ENCODE peak calls at places on chromosomes 6 and 20, in six cellular contexts. J is AG09309, G is heart right ventricle, Q is BJ, X is fibroblast of the aortic adventitia, K is vagina. O is an unnamed sample.

GRCh38 chr20:40442181-40442963 is 246.7 kb downstream of the MAFB start:
- DNase-seq in J (no peak), G (no peak), Q (no peak), X (peak), K (peak), O (peak)

GRCh38 chr6:44439270-44440045 is 52.0 kb downstream of the CDC5L start:
- DNase-seq in J (peak), G (no peak), Q (no peak), X (peak), K (no peak), O (peak)

GRCh38 chr6:19478273-19478672 is 358.9 kb upstream of the ID4 start:
- DNase-seq in J (no peak), G (no peak), Q (no peak), X (no peak), K (no peak), O (no peak)

GRCh38 chr6:150319924-150320323 is 48.9 kb upstream of the IYD start:
- DNase-seq in J (no peak), G (no peak), Q (no peak), X (no peak), K (no peak), O (no peak)

GRCh38 chr6:45727228-45727627 is 288.4 kb downstream of the CLIC5 start:
- DNase-seq in J (no peak), G (peak), Q (no peak), X (peak), K (no peak), O (no peak)

GRCh38 chr20:8449120-8449519 is 317.1 kb downstream of the PLCB1 start:
- DNase-seq in J (no peak), G (no peak), Q (no peak), X (peak), K (no peak), O (peak)

GRCh38 chr20:34310481-34311117 is 7.4 kb upstream of the AHCY start:
- DNase-seq in J (no peak), G (no peak), Q (no peak), X (no peak), K (no peak), O (no peak)

GRCh38 chr6:158086706-158087518 is 81.2 kb downstream of the SERAC1 start:
- DNase-seq in J (no peak), G (peak), Q (no peak), X (peak), K (no peak), O (no peak)

GRCh38 chr20:58892126-58892931 is 39.8 kb downstream of the GNAS start:
- DNase-seq in J (no peak), G (peak), Q (no peak), X (peak), K (no peak), O (peak)

GRCh38 chr6:98779618-98780017 is 54.8 kb upstream of the POU3F2 start:
- DNase-seq in J (no peak), G (no peak), Q (no peak), X (no peak), K (no peak), O (no peak)

GRCh38 chr6:131163886-131164285 is 28.6 kb downstream of the AKAP7 start:
- DNase-seq in J (no peak), G (no peak), Q (no peak), X (peak), K (no peak), O (peak)

GRCh38 chr6:165308926-165309731 is at the start of gene C6orf118:
- DNase-seq in J (peak), G (peak), Q (no peak), X (peak), K (no peak), O (peak)

GRCh38 chr6:43939281-43940070 is 169.5 kb downstream of the VEGFA start:
- DNase-seq in J (no peak), G (peak), Q (no peak), X (no peak), K (peak), O (no peak)

GRCh38 chr6:1463275-1463674 is 73.9 kb downstream of the FOXF2 start:
- DNase-seq in J (no peak), G (no peak), Q (no peak), X (no peak), K (no peak), O (no peak)

GRCh38 chr20:43188861-43189613 is 669 bp downstream of the PTPRT start:
- DNase-seq in J (no peak), G (no peak), Q (no peak), X (no peak), K (no peak), O (no peak)

GRCh38 chr20:16007978-16008377 is 565.3 kb downstream of the KIF16B start:
- DNase-seq in J (no peak), G (no peak), Q (no peak), X (no peak), K (no peak), O (no peak)

GRCh38 chr6:21426841-21427490 is 166.6 kb upstream of the SOX4 start:
- DNase-seq in J (peak), G (no peak), Q (no peak), X (peak), K (no peak), O (peak)

GRCh38 chr6:75351570-75351969 is 67.0 kb upstream of the TMEM30A start:
- DNase-seq in J (no peak), G (no peak), Q (no peak), X (no peak), K (no peak), O (no peak)

GRCh38 chr6:36596359-36596758 is 2.2 kb downstream of the SRSF3 start:
- DNase-seq in J (no peak), G (no peak), Q (no peak), X (no peak), K (no peak), O (no peak)

GRCh38 chr6:36599791-36600209 is 5.6 kb downstream of the SRSF3 start:
- DNase-seq in J (no peak), G (no peak), Q (no peak), X (peak), K (no peak), O (peak)

GRCh38 chr6:36598326-36598725 is 4.2 kb downstream of the SRSF3 start:
- DNase-seq in J (no peak), G (no peak), Q (no peak), X (no peak), K (no peak), O (no peak)

GRCh38 chr6:36598739-36599318 is 4.7 kb downstream of the SRSF3 start:
- DNase-seq in J (no peak), G (no peak), Q (no peak), X (no peak), K (no peak), O (no peak)

GRCh38 chr6:36597775-36598174 is 3.6 kb downstream of the SRSF3 start:
- DNase-seq in J (no peak), G (no peak), Q (no peak), X (no peak), K (no peak), O (no peak)
- H3K4me3 ChIP-seq in J (peak), G (peak), Q (peak), X (peak), K (peak), O (peak)

GRCh38 chr20:6416371-6416770 is 293.5 kb upstream of the FERMT1 start:
- DNase-seq in J (no peak), G (no peak), Q (no peak), X (no peak), K (no peak), O (no peak)
- TF ChIP-seq CTCF in J (no peak), G (no peak), Q (no peak), X (no peak), K (no peak), O (no peak)

DNA sequence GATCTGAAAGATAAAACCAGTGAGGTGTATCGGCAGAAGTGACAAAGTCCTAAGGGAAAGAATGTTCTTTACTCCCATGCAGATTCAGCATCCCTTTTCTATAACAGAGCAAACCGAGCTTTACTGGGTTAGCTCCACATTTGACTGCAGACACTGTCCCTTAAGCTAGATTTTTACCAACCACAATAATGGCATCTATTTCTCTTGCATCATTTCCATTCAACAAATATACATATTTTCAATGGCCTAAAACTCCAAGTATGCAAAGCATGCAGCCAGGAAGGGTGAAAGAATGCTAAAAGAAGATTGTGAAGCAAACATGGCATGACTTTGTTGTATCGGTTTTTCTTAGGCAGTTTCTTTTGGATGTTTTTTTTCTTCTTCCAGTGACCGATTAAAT is 255.4 kb downstream of the OGFRL1 start:
- DNase-seq in J (peak), G (no peak), Q (peak), X (peak), K (no peak), O (peak)
- H3K4me3 ChIP-seq in J (no peak), G (no peak), Q (no peak), X (no peak), K (no peak), O (no peak)

GRCh38 chr20:44253528-44253927 is 6.4 kb downstream of the GDAP1L1 start:
- DNase-seq in J (no peak), G (no peak), Q (no peak), X (no peak), K (no peak), O (no peak)
- TF ChIP-seq CTCF in J (no peak), G (no peak), Q (no peak), X (peak), K (no peak), O (peak)

GRCh38 chr6:116872771-116873170 is 4.3 kb upstream of the RFX6 start:
- DNase-seq in J (no peak), G (no peak), Q (no peak), X (no peak), K (no peak), O (no peak)

GRCh38 chr6:116876635-116877611 is at the start of gene RFX6:
- DNase-seq in J (no peak), G (no peak), Q (no peak), X (no peak), K (no peak), O (no peak)

GRCh38 chr6:116876107-116876506 is 935 bp upstream of the RFX6 start:
- DNase-seq in J (no peak), G (no peak), Q (no peak), X (no peak), K (no peak), O (no peak)

GRCh38 chr6:116881236-116881635 is 4.2 kb downstream of the RFX6 start:
- DNase-seq in J (no peak), G (no peak), Q (no peak), X (peak), K (no peak), O (peak)

DNA sequence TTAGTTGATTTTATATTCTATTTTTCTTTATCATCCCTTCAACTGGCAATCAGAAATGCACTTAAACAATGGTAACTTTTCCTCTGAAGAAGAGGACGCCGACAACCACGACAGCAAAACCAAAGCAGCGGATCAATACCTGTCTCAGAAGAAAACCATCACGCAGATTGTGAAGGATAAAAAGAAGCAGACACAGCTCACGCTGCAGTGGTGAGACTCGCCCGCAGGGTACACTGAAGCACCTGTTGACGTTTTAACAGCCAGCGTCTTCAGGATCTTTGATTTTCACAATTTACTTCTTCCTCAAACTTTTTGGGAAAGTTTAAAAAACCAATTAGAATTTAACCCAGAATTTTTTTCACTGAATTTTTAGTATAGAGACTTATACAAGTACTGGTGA is 701 bp downstream of the RFX6 start:
- DNase-seq in J (no peak), G (no peak), Q (no peak), X (no peak), K (no peak), O (no peak)
- H3K4me3 ChIP-seq in J (no peak), G (no peak), Q (no peak), X (no peak), K (no peak), O (no peak)

GRCh38 chr6:134744301-134744700 is 205.6 kb downstream of the ALDH8A1 start:
- DNase-seq in J (no peak), G (no peak), Q (no peak), X (peak), K (no peak), O (no peak)

GRCh38 chr6:134739299-134740090 is 210.4 kb downstream of the ALDH8A1 start:
- DNase-seq in J (no peak), G (no peak), Q (no peak), X (peak), K (no peak), O (peak)

GRCh38 chr6:134740473-134741192 is 209.3 kb downstream of the ALDH8A1 start:
- DNase-seq in J (no peak), G (no peak), Q (no peak), X (peak), K (no peak), O (peak)

GRCh38 chr6:134738486-134738885 is 211.4 kb downstream of the ALDH8A1 start:
- DNase-seq in J (no peak), G (no peak), Q (no peak), X (no peak), K (no peak), O (no peak)

GRCh38 chr6:134741193-134741521 is 208.7 kb downstream of the ALDH8A1 start:
- DNase-seq in J (no peak), G (no peak), Q (no peak), X (no peak), K (no peak), O (no peak)
- TF ChIP-seq CTCF in J (no peak), G (peak), Q (no peak), X (no peak), K (no peak), O (peak)

DNA sequence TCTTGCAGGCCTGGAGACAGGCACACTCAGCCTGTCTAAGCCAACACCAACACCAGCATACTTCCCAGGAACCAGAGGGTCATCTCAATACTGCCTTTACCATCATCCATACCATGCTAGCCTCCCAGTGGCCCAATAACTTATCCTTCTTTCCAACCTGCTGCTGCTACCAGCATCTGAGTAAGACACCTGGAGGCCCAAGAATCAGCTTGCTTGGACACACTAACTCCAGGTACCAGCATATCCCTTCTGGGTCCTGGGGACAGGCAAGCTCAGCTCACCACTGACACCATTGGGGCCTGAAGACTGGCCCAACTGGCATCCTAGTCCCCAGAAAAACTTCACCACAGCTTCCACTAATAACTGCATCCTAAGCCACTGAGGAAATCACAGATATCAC is 205.3 kb downstream of the CD109 start:
- DNase-seq in J (no peak), G (no peak), Q (no peak), X (no peak), K (no peak), O (no peak)
- H3K4me3 ChIP-seq in J (no peak), G (no peak), Q (no peak), X (no peak), K (no peak), O (no peak)